ENCODE peak calls at places on chromosomes 5 and 9, in nine cellular contexts. One of them, this sample, is unnamed.

GRCh38 chr5:111930905-111931461 is 174.0 kb upstream of the NREP start:
- DNase-seq in retinal pigment epithelial cell: no peak
- DNase-seq in GM20000: no peak
- DNase-seq in epithelial cell of proximal tubule: no peak
- DNase-seq in progenitor cell of endocrine pancreas: no peak
- DNase-seq in brain microvascular endothelial cell: peak
- DNase-seq in body of pancreas: no peak
- DNase-seq in endodermal cell: no peak
- DNase-seq in gastrocnemius medialis: no peak
- DNase-seq in this sample: no peak

GRCh38 chr5:75686480-75686879 is 30.8 kb downstream of the POC5 start:
- DNase-seq in GM20000: no peak
- DNase-seq in endodermal cell: no peak
- DNase-seq in brain microvascular endothelial cell: no peak
- DNase-seq in progenitor cell of endocrine pancreas: no peak
- DNase-seq in epithelial cell of proximal tubule: no peak
- DNase-seq in body of pancreas: no peak
- DNase-seq in retinal pigment epithelial cell: no peak
- DNase-seq in gastrocnemius medialis: no peak
- DNase-seq in this sample: no peak

GRCh38 chr5:123350744-123351143 is 72.5 kb downstream of the CEP120 start:
- DNase-seq in gastrocnemius medialis: no peak
- DNase-seq in GM20000: no peak
- DNase-seq in body of pancreas: no peak
- DNase-seq in brain microvascular endothelial cell: no peak
- DNase-seq in epithelial cell of proximal tubule: peak
- DNase-seq in endodermal cell: no peak
- DNase-seq in retinal pigment epithelial cell: no peak
- DNase-seq in progenitor cell of endocrine pancreas: no peak
- DNase-seq in this sample: no peak

GRCh38 chr5:10676224-10676623 is 84.8 kb downstream of the DAP start:
- DNase-seq in gastrocnemius medialis: no peak
- DNase-seq in endodermal cell: no peak
- DNase-seq in brain microvascular endothelial cell: no peak
- DNase-seq in body of pancreas: no peak
- DNase-seq in progenitor cell of endocrine pancreas: no peak
- DNase-seq in retinal pigment epithelial cell: no peak
- DNase-seq in epithelial cell of proximal tubule: no peak
- DNase-seq in GM20000: no peak
- DNase-seq in this sample: no peak

GRCh38 chr5:6832994-6833393 is 119.8 kb downstream of the TENT4A start:
- DNase-seq in GM20000: no peak
- DNase-seq in retinal pigment epithelial cell: no peak
- DNase-seq in progenitor cell of endocrine pancreas: no peak
- DNase-seq in gastrocnemius medialis: peak
- DNase-seq in epithelial cell of proximal tubule: no peak
- DNase-seq in body of pancreas: no peak
- DNase-seq in brain microvascular endothelial cell: no peak
- DNase-seq in endodermal cell: no peak
- DNase-seq in this sample: no peak

GRCh38 chr5:66661149-66661548 is 65.0 kb downstream of the MAST4 start:
- DNase-seq in GM20000: no peak
- DNase-seq in endodermal cell: no peak
- DNase-seq in brain microvascular endothelial cell: peak
- DNase-seq in gastrocnemius medialis: peak
- DNase-seq in epithelial cell of proximal tubule: no peak
- DNase-seq in retinal pigment epithelial cell: no peak
- DNase-seq in progenitor cell of endocrine pancreas: no peak
- DNase-seq in body of pancreas: no peak
- DNase-seq in this sample: no peak

GRCh38 chr5:73435640-73436534 is 12.7 kb downstream of the FOXD1 start:
- DNase-seq in endodermal cell: peak
- DNase-seq in GM20000: no peak
- DNase-seq in body of pancreas: no peak
- DNase-seq in progenitor cell of endocrine pancreas: no peak
- DNase-seq in brain microvascular endothelial cell: no peak
- DNase-seq in retinal pigment epithelial cell: no peak
- DNase-seq in gastrocnemius medialis: no peak
- DNase-seq in epithelial cell of proximal tubule: no peak
- DNase-seq in this sample: no peak

GRCh38 chr9:87569008-87569908 is 71.6 kb downstream of the DAPK1 start:
- DNase-seq in GM20000: no peak
- DNase-seq in epithelial cell of proximal tubule: no peak
- DNase-seq in progenitor cell of endocrine pancreas: no peak
- DNase-seq in retinal pigment epithelial cell: no peak
- DNase-seq in endodermal cell: no peak
- DNase-seq in body of pancreas: peak
- DNase-seq in brain microvascular endothelial cell: peak
- DNase-seq in gastrocnemius medialis: no peak
- DNase-seq in this sample: peak

GRCh38 chr5:159548517-159548916 is 218.2 kb upstream of the IL12B start:
- DNase-seq in retinal pigment epithelial cell: peak
- DNase-seq in epithelial cell of proximal tubule: no peak
- DNase-seq in gastrocnemius medialis: no peak
- DNase-seq in progenitor cell of endocrine pancreas: no peak
- DNase-seq in GM20000: no peak
- DNase-seq in body of pancreas: no peak
- DNase-seq in brain microvascular endothelial cell: no peak
- DNase-seq in endodermal cell: no peak
- DNase-seq in this sample: no peak

GRCh38 chr9:136668983-136669790 is 6.5 kb downstream of the EGFL7 start:
- DNase-seq in endodermal cell: no peak
- DNase-seq in retinal pigment epithelial cell: no peak
- DNase-seq in gastrocnemius medialis: no peak
- DNase-seq in body of pancreas: no peak
- DNase-seq in GM20000: no peak
- DNase-seq in brain microvascular endothelial cell: no peak
- DNase-seq in epithelial cell of proximal tubule: no peak
- DNase-seq in progenitor cell of endocrine pancreas: no peak
- DNase-seq in this sample: no peak

GRCh38 chr9:129983891-129984290 is 59.1 kb downstream of the FNBP1 start:
- DNase-seq in endodermal cell: no peak
- DNase-seq in epithelial cell of proximal tubule: no peak
- DNase-seq in gastrocnemius medialis: no peak
- DNase-seq in progenitor cell of endocrine pancreas: no peak
- DNase-seq in retinal pigment epithelial cell: no peak
- DNase-seq in GM20000: no peak
- DNase-seq in body of pancreas: no peak
- DNase-seq in brain microvascular endothelial cell: no peak
- DNase-seq in this sample: no peak

GRCh38 chr5:59099995-59100345 is 517.1 kb downstream of the RAB3C start:
- DNase-seq in brain microvascular endothelial cell: no peak
- DNase-seq in progenitor cell of endocrine pancreas: no peak
- DNase-seq in retinal pigment epithelial cell: no peak
- DNase-seq in body of pancreas: no peak
- DNase-seq in endodermal cell: no peak
- DNase-seq in epithelial cell of proximal tubule: no peak
- DNase-seq in gastrocnemius medialis: no peak
- DNase-seq in GM20000: no peak
- DNase-seq in this sample: no peak
- TF ChIP-seq CTCF in brain microvascular endothelial cell: no peak
- TF ChIP-seq CTCF in progenitor cell of endocrine pancreas: no peak
- TF ChIP-seq CTCF in retinal pigment epithelial cell: no peak
- TF ChIP-seq CTCF in body of pancreas: no peak
- TF ChIP-seq CTCF in endodermal cell: no peak
- TF ChIP-seq CTCF in epithelial cell of proximal tubule: no peak
- TF ChIP-seq CTCF in gastrocnemius medialis: no peak
- TF ChIP-seq CTCF in GM20000: no peak
- TF ChIP-seq CTCF in this sample: no peak

GRCh38 chr5:37823433-37824152 is 16.2 kb downstream of the GDNF start:
- DNase-seq in GM20000: no peak
- DNase-seq in brain microvascular endothelial cell: no peak
- DNase-seq in endodermal cell: peak
- DNase-seq in epithelial cell of proximal tubule: no peak
- DNase-seq in gastrocnemius medialis: no peak
- DNase-seq in progenitor cell of endocrine pancreas: no peak
- DNase-seq in retinal pigment epithelial cell: no peak
- DNase-seq in body of pancreas: no peak
- DNase-seq in this sample: no peak
- TF ChIP-seq CTCF in GM20000: no peak
- TF ChIP-seq CTCF in brain microvascular endothelial cell: no peak
- TF ChIP-seq CTCF in endodermal cell: no peak
- TF ChIP-seq CTCF in epithelial cell of proximal tubule: no peak
- TF ChIP-seq CTCF in gastrocnemius medialis: no peak
- TF ChIP-seq CTCF in progenitor cell of endocrine pancreas: no peak
- TF ChIP-seq CTCF in retinal pigment epithelial cell: no peak
- TF ChIP-seq CTCF in body of pancreas: no peak
- TF ChIP-seq CTCF in this sample: no peak

GRCh38 chr5:141155540-141156374 is 5.9 kb downstream of the PCDHB6 start:
- DNase-seq in body of pancreas: no peak
- DNase-seq in brain microvascular endothelial cell: no peak
- DNase-seq in epithelial cell of proximal tubule: no peak
- DNase-seq in gastrocnemius medialis: no peak
- DNase-seq in retinal pigment epithelial cell: no peak
- DNase-seq in progenitor cell of endocrine pancreas: no peak
- DNase-seq in endodermal cell: peak
- DNase-seq in GM20000: no peak
- DNase-seq in this sample: no peak
- TF ChIP-seq CTCF in body of pancreas: no peak
- TF ChIP-seq CTCF in brain microvascular endothelial cell: no peak
- TF ChIP-seq CTCF in epithelial cell of proximal tubule: no peak
- TF ChIP-seq CTCF in gastrocnemius medialis: no peak
- TF ChIP-seq CTCF in retinal pigment epithelial cell: no peak
- TF ChIP-seq CTCF in progenitor cell of endocrine pancreas: no peak
- TF ChIP-seq CTCF in endodermal cell: peak
- TF ChIP-seq CTCF in GM20000: no peak
- TF ChIP-seq CTCF in this sample: peak

DNA sequence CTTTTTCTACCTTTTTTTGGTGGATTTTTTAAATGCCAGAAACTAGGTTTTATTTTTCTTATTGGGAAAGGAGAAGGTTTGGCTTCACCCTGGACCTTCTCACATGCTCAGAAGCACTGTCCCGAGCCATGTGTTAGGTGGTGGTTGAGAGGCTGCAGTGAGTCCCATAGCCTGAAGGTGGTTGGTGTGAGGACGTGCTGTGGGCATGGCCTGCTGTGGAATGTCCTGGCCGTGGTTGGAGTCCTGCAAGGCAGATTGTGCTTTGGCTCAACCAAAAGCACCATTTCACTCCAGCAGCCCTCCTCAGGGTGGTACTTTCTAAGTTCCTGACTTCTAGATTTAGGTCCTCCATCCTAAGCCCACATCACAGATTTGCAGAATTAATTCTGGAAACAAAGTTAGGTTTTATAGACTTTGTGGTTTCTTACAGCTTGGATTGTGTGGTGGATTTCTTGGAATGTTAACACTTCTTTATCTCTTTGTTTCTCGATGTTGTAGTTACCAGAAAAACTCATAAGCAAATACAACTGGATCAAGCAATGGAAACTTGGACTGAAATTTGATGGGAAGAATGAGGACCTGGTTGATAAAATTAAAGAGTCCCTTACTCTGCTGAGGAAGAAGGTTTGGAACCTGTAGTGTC is 22.6 kb downstream of the OTULIN start:
- DNase-seq in gastrocnemius medialis: no peak
- DNase-seq in brain microvascular endothelial cell: no peak
- DNase-seq in epithelial cell of proximal tubule: no peak
- DNase-seq in endodermal cell: no peak
- DNase-seq in retinal pigment epithelial cell: no peak
- DNase-seq in body of pancreas: no peak
- DNase-seq in progenitor cell of endocrine pancreas: no peak
- DNase-seq in GM20000: no peak
- DNase-seq in this sample: no peak
- TF ChIP-seq CTCF in gastrocnemius medialis: no peak
- TF ChIP-seq CTCF in brain microvascular endothelial cell: no peak
- TF ChIP-seq CTCF in epithelial cell of proximal tubule: no peak
- TF ChIP-seq CTCF in endodermal cell: no peak
- TF ChIP-seq CTCF in retinal pigment epithelial cell: no peak
- TF ChIP-seq CTCF in body of pancreas: no peak
- TF ChIP-seq CTCF in progenitor cell of endocrine pancreas: no peak
- TF ChIP-seq CTCF in GM20000: no peak
- TF ChIP-seq CTCF in this sample: no peak

DNA sequence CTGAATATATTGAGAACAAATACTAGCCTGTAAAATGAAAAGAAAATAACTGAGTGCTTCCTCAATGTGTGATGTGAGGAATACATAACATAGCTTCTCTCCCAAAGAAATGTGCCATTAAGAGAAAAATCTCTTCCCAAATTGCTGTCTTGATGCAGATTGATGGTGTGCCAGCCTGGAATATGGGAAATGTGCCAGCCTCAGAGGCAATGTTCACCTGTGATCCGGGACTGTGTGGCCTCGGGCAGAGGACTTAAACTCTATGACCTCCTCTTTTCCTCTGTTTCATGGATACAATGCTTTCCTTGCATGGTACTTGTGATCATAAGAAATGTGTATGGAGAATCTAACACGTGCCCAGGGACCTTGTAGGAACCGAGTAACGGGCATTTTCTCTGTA is 370.9 kb downstream of the DIRAS2 start:
- DNase-seq in gastrocnemius medialis: no peak
- DNase-seq in epithelial cell of proximal tubule: no peak
- DNase-seq in brain microvascular endothelial cell: no peak
- DNase-seq in retinal pigment epithelial cell: no peak
- DNase-seq in progenitor cell of endocrine pancreas: no peak
- DNase-seq in endodermal cell: no peak
- DNase-seq in GM20000: no peak
- DNase-seq in body of pancreas: peak
- DNase-seq in this sample: no peak
- TF ChIP-seq CTCF in gastrocnemius medialis: no peak
- TF ChIP-seq CTCF in epithelial cell of proximal tubule: no peak
- TF ChIP-seq CTCF in brain microvascular endothelial cell: no peak
- TF ChIP-seq CTCF in retinal pigment epithelial cell: no peak
- TF ChIP-seq CTCF in progenitor cell of endocrine pancreas: no peak
- TF ChIP-seq CTCF in endodermal cell: no peak
- TF ChIP-seq CTCF in GM20000: no peak
- TF ChIP-seq CTCF in body of pancreas: no peak
- TF ChIP-seq CTCF in this sample: no peak

This sample was measured in D721Med.